ENCODE peak calls at places on chromosomes 4 and X, in eight cellular contexts. One of them, this sample, is unnamed. For H3K27me3, the result is how much of the 10 kb centered on the place peaks cover.

GRCh38 chr4:2042207-2042946 is 16.8 kb upstream of the NAT8L start:
- DNase-seq in Panc1: no peak
- DNase-seq in thyroid gland: peak
- DNase-seq in H1: peak
- DNase-seq in Peyer's patch: peak
- DNase-seq in vagina: peak
- DNase-seq in MM.1S: peak
- DNase-seq in IMR-90: no peak
- DNase-seq in this sample: no peak

GRCh38 chr4:158121203-158121586 is 51.6 kb downstream of the GASK1B start:
- DNase-seq in Panc1: no peak
- DNase-seq in thyroid gland: no peak
- DNase-seq in H1: no peak
- DNase-seq in Peyer's patch: no peak
- DNase-seq in vagina: no peak
- DNase-seq in MM.1S: no peak
- DNase-seq in IMR-90: peak
- DNase-seq in this sample: peak

GRCh38 chrX:27336466-27337091 is 126.6 kb downstream of the PPP4R3C start:
- DNase-seq in Panc1: peak
- DNase-seq in thyroid gland: no peak
- DNase-seq in H1: peak
- DNase-seq in Peyer's patch: peak
- DNase-seq in vagina: no peak
- DNase-seq in MM.1S: peak
- DNase-seq in IMR-90: peak
- DNase-seq in this sample: peak

GRCh38 chrX:12819231-12819630 is 28.0 kb downstream of the PRPS2 start:
- DNase-seq in Panc1: no peak
- DNase-seq in thyroid gland: no peak
- DNase-seq in H1: no peak
- DNase-seq in Peyer's patch: no peak
- DNase-seq in vagina: no peak
- DNase-seq in MM.1S: no peak
- DNase-seq in IMR-90: no peak
- DNase-seq in this sample: no peak

GRCh38 chr4:101102114-101102752 is 245.1 kb downstream of the PPP3CA start:
- DNase-seq in Panc1: no peak
- DNase-seq in thyroid gland: peak
- DNase-seq in H1: no peak
- DNase-seq in Peyer's patch: no peak
- DNase-seq in vagina: no peak
- DNase-seq in MM.1S: no peak
- DNase-seq in IMR-90: peak
- DNase-seq in this sample: peak

GRCh38 chr4:8135666-8136065 is 22.9 kb downstream of the ABLIM2 start:
- DNase-seq in Panc1: no peak
- DNase-seq in thyroid gland: no peak
- DNase-seq in H1: no peak
- DNase-seq in Peyer's patch: no peak
- DNase-seq in vagina: no peak
- DNase-seq in MM.1S: no peak
- DNase-seq in IMR-90: no peak
- DNase-seq in this sample: no peak

GRCh38 chr4:11805837-11806236 is 377.1 kb upstream of the HS3ST1 start:
- DNase-seq in Panc1: peak
- DNase-seq in thyroid gland: no peak
- DNase-seq in H1: no peak
- DNase-seq in Peyer's patch: no peak
- DNase-seq in vagina: no peak
- DNase-seq in MM.1S: peak
- DNase-seq in IMR-90: peak
- DNase-seq in this sample: peak

GRCh38 chrX:49627030-49627777 is 28.4 kb downstream of the GAGE1 start:
- DNase-seq in Panc1: no peak
- DNase-seq in thyroid gland: no peak
- DNase-seq in H1: peak
- DNase-seq in Peyer's patch: no peak
- DNase-seq in vagina: no peak
- DNase-seq in MM.1S: peak
- DNase-seq in IMR-90: no peak
- DNase-seq in this sample: no peak

GRCh38 chr4:4227510-4228355 is 1.0 kb upstream of the OTOP1 start:
- DNase-seq in Panc1: no peak
- DNase-seq in thyroid gland: no peak
- DNase-seq in H1: peak
- DNase-seq in Peyer's patch: no peak
- DNase-seq in vagina: no peak
- DNase-seq in MM.1S: no peak
- DNase-seq in IMR-90: no peak
- DNase-seq in this sample: no peak

GRCh38 chr4:99506781-99507180 is 4.0 kb upstream of the C4orf17 start:
- DNase-seq in Panc1: no peak
- DNase-seq in thyroid gland: no peak
- DNase-seq in H1: no peak
- DNase-seq in Peyer's patch: no peak
- DNase-seq in vagina: no peak
- DNase-seq in MM.1S: no peak
- DNase-seq in IMR-90: no peak
- DNase-seq in this sample: no peak

GRCh38 chr4:159126716-159127115 is 23.8 kb downstream of the RAPGEF2 start:
- DNase-seq in Panc1: no peak
- DNase-seq in thyroid gland: no peak
- DNase-seq in H1: no peak
- DNase-seq in Peyer's patch: no peak
- DNase-seq in vagina: no peak
- DNase-seq in MM.1S: no peak
- DNase-seq in IMR-90: no peak
- DNase-seq in this sample: no peak
- H3K4me3 ChIP-seq in Panc1: no peak
- H3K4me3 ChIP-seq in thyroid gland: no peak
- H3K4me3 ChIP-seq in H1: no peak
- H3K4me3 ChIP-seq in Peyer's patch: no peak
- H3K4me3 ChIP-seq in vagina: no peak
- H3K4me3 ChIP-seq in MM.1S: no peak
- H3K4me3 ChIP-seq in IMR-90: no peak
- H3K4me3 ChIP-seq in this sample: no peak

DNA sequence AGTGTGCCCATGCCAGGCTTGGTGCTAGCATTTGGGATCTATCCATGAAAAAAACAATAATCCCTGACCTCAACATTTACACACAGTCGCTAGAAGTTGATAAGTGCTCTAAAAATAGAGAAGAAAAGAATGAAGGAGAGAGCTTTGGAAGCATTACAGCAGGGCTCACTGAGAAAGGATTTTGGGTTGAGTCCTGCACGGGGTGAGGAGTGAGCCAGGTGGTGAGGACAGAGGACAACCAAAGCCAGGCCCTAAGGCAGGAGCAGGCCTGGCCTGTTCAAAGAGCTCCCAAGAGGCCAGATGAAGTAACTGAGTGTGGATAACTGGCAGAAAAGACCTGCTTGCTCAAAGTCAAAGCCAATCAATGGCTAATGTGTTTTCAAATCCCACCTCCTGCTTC is 20.7 kb upstream of the PROM1 start:
- DNase-seq in Panc1: no peak
- DNase-seq in thyroid gland: no peak
- DNase-seq in H1: no peak
- DNase-seq in Peyer's patch: no peak
- DNase-seq in vagina: no peak
- DNase-seq in MM.1S: no peak
- DNase-seq in IMR-90: no peak
- DNase-seq in this sample: no peak
- H3K27me3 ChIP-seq in Panc1: under half
- H3K27me3 ChIP-seq in thyroid gland: under half
- H3K27me3 ChIP-seq in H1: under half
- H3K27me3 ChIP-seq in Peyer's patch: under half
- H3K27me3 ChIP-seq in vagina: under half
- H3K27me3 ChIP-seq in MM.1S: under half
- H3K27me3 ChIP-seq in IMR-90: under half
- H3K27me3 ChIP-seq in this sample: under half

DNA sequence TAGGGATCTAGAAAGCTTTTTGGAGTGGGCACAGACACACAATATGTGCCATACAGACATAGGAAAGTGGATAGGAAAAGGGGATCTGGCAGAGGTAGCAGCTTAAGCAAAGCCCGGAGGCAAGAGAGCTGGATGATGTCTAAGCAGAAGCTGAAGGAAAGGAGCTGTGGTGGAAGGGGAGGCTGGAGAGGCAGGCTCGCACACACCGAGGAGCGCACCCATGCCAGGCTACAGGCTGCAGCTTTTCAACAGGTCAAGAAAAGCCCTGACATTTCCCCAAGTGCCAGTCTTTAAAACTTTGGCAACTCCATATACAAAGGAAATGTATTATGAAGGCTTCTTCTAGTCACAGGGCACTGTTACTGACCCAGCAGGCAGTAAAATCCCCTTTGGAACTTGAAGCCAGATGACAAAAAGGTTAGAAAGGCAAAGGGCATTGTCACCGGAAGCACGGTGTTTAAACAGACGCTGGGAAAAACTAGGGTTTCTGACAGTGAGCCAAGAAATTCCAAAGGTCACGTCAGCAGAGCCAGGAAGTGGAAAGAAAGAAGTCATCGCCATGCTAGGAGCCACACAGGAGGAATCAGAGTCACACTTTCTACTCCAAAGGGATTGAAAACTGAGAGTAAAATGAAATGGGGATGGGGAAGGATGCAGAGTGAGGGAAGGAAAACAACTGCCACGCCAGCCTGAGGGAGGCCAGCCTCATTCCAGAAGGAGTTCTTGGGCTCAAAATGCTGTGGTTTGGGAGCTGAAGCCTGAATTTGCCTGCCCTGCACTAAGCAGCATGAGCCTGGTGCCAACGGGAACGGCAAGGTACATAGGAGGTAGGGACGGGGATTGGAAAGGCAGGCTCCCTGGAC is 67.1 kb downstream of the SOWAHB start:
- DNase-seq in Panc1: peak
- DNase-seq in thyroid gland: peak
- DNase-seq in H1: peak
- DNase-seq in Peyer's patch: peak
- DNase-seq in vagina: no peak
- DNase-seq in MM.1S: no peak
- DNase-seq in IMR-90: peak
- DNase-seq in this sample: peak
- H3K4me3 ChIP-seq in Panc1: peak
- H3K4me3 ChIP-seq in thyroid gland: no peak
- H3K4me3 ChIP-seq in H1: no peak
- H3K4me3 ChIP-seq in Peyer's patch: peak
- H3K4me3 ChIP-seq in vagina: no peak
- H3K4me3 ChIP-seq in MM.1S: no peak
- H3K4me3 ChIP-seq in IMR-90: peak
- H3K4me3 ChIP-seq in this sample: no peak

GRCh38 chr4:40628888-40629287 is 776 bp downstream of the RBM47 start:
- DNase-seq in Panc1: no peak
- DNase-seq in thyroid gland: no peak
- DNase-seq in H1: no peak
- DNase-seq in Peyer's patch: no peak
- DNase-seq in vagina: no peak
- DNase-seq in MM.1S: no peak
- DNase-seq in IMR-90: no peak
- DNase-seq in this sample: no peak
- H3K27me3 ChIP-seq in Panc1: under half
- H3K27me3 ChIP-seq in thyroid gland: under half
- H3K27me3 ChIP-seq in H1: under half
- H3K27me3 ChIP-seq in Peyer's patch: under half
- H3K27me3 ChIP-seq in vagina: under half
- H3K27me3 ChIP-seq in MM.1S: under half
- H3K27me3 ChIP-seq in IMR-90: under half
- H3K27me3 ChIP-seq in this sample: under half

GRCh38 chrX:50638123-50638522 is 167.5 kb upstream of the DGKK start:
- DNase-seq in Panc1: no peak
- DNase-seq in thyroid gland: peak
- DNase-seq in H1: no peak
- DNase-seq in Peyer's patch: no peak
- DNase-seq in vagina: no peak
- DNase-seq in MM.1S: no peak
- DNase-seq in IMR-90: no peak
- DNase-seq in this sample: no peak

GRCh38 chrX:50644496-50644895 is 169.5 kb downstream of the SHROOM4 start:
- DNase-seq in Panc1: no peak
- DNase-seq in thyroid gland: no peak
- DNase-seq in H1: no peak
- DNase-seq in Peyer's patch: no peak
- DNase-seq in vagina: no peak
- DNase-seq in MM.1S: no peak
- DNase-seq in IMR-90: no peak
- DNase-seq in this sample: no peak

GRCh38 chrX:50648151-50648550 is 165.8 kb downstream of the SHROOM4 start:
- DNase-seq in Panc1: no peak
- DNase-seq in thyroid gland: no peak
- DNase-seq in H1: no peak
- DNase-seq in Peyer's patch: no peak
- DNase-seq in vagina: no peak
- DNase-seq in MM.1S: no peak
- DNase-seq in IMR-90: peak
- DNase-seq in this sample: no peak

GRCh38 chrX:50643525-50644137 is 170.4 kb downstream of the SHROOM4 start:
- DNase-seq in Panc1: no peak
- DNase-seq in thyroid gland: peak
- DNase-seq in H1: no peak
- DNase-seq in Peyer's patch: no peak
- DNase-seq in vagina: no peak
- DNase-seq in MM.1S: no peak
- DNase-seq in IMR-90: no peak
- DNase-seq in this sample: no peak
- H3K4me3 ChIP-seq in Panc1: no peak
- H3K4me3 ChIP-seq in thyroid gland: no peak
- H3K4me3 ChIP-seq in H1: no peak
- H3K4me3 ChIP-seq in Peyer's patch: no peak
- H3K4me3 ChIP-seq in vagina: no peak
- H3K4me3 ChIP-seq in MM.1S: no peak
- H3K4me3 ChIP-seq in IMR-90: no peak
- H3K4me3 ChIP-seq in this sample: no peak

GRCh38 chrX:43505759-43506158 is 150.3 kb upstream of the MAOA start:
- DNase-seq in Panc1: no peak
- DNase-seq in thyroid gland: peak
- DNase-seq in H1: no peak
- DNase-seq in Peyer's patch: no peak
- DNase-seq in vagina: no peak
- DNase-seq in MM.1S: no peak
- DNase-seq in IMR-90: no peak
- DNase-seq in this sample: no peak
- H3K27me3 ChIP-seq in Panc1: under half
- H3K27me3 ChIP-seq in thyroid gland: under half
- H3K27me3 ChIP-seq in H1: under half
- H3K27me3 ChIP-seq in Peyer's patch: under half
- H3K27me3 ChIP-seq in vagina: under half
- H3K27me3 ChIP-seq in MM.1S: under half
- H3K27me3 ChIP-seq in IMR-90: under half
- H3K27me3 ChIP-seq in this sample: under half

GRCh38 chr4:26319467-26320158 is 1.2 kb upstream of the RBPJ start:
- DNase-seq in Panc1: peak
- DNase-seq in thyroid gland: peak
- DNase-seq in H1: peak
- DNase-seq in Peyer's patch: peak
- DNase-seq in vagina: peak
- DNase-seq in MM.1S: peak
- DNase-seq in IMR-90: peak
- DNase-seq in this sample: peak
- H3K4me3 ChIP-seq in Panc1: peak
- H3K4me3 ChIP-seq in thyroid gland: peak
- H3K4me3 ChIP-seq in H1: peak
- H3K4me3 ChIP-seq in Peyer's patch: peak
- H3K4me3 ChIP-seq in vagina: peak
- H3K4me3 ChIP-seq in MM.1S: peak
- H3K4me3 ChIP-seq in IMR-90: peak
- H3K4me3 ChIP-seq in this sample: peak